ENCODE peak calls at places on chromosomes 5 and 9, in eight cellular contexts. Z is astrocyte of the cerebellum, P is endodermal cell, I is fibroblast of the aortic adventitia, K is heart right ventricle, E is mesothelial cell of epicardium, M is astrocyte of the spinal cord, F is testis. V is an unnamed sample.

GRCh38 chr9:130453487-130453886 is 8.7 kb downstream of the ASS1 start:
- DNase-seq in Z (peak; percentile 36), P (no peak), I (peak; percentile 37), K (peak; percentile 53), E (peak; percentile 72), M (peak; percentile 51), F (peak; percentile 88), V (no peak)

GRCh38 chr5:126248611-126249010 is 174.6 kb upstream of the GRAMD2B start:
- DNase-seq in Z (no peak), P (no peak), I (no peak), K (no peak), E (no peak), M (no peak), F (no peak), V (no peak)

GRCh38 chr9:124800306-124801259 is 23.6 kb downstream of the OLFML2A start:
- DNase-seq in Z (no peak), P (no peak), I (no peak), K (peak; percentile 52), E (no peak), M (no peak), F (peak; percentile 37), V (peak; percentile 58)

GRCh38 chr5:10354048-10354872 is 765 bp downstream of the MARCHF6 start:
- DNase-seq in Z (no peak), P (peak; percentile 79), I (peak; percentile 34), K (no peak), E (peak; percentile 64), M (peak; percentile 42), F (peak; percentile 54), V (peak; percentile 52)

GRCh38 chr9:136759001-136759400 is 958 bp upstream of the LCN8 start:
- DNase-seq in Z (no peak), P (no peak), I (no peak), K (no peak), E (no peak), M (no peak), F (no peak), V (no peak)

GRCh38 chr5:139677404-139678282 is 29.5 kb downstream of the CXXC5 start:
- DNase-seq in Z (no peak), P (no peak), I (no peak), K (peak; percentile 62), E (no peak), M (no peak), F (peak; percentile 71), V (no peak)

GRCh38 chr9:19184144-19184917 is 46.2 kb upstream of the DENND4C start:
- DNase-seq in Z (peak; percentile 62), P (peak; percentile 76), I (peak; percentile 95), K (peak; percentile 50), E (no peak), M (peak; percentile 95), F (peak; percentile 85), V (peak; percentile 76)

GRCh38 chr5:75681125-75681830 is 36.0 kb downstream of the POC5 start:
- DNase-seq in Z (peak; percentile 33), P (no peak), I (peak; percentile 76), K (no peak), E (no peak), M (peak; percentile 52), F (no peak), V (peak; percentile 20)

GRCh38 chr5:45225571-45226031 is 416.9 kb downstream of the MRPS30 start:
- DNase-seq in Z (no peak), P (peak; percentile 56), I (no peak), K (no peak), E (no peak), M (no peak), F (peak; percentile 30), V (no peak)

GRCh38 chr9:77908293-77908692 is 123.3 kb downstream of the GNAQ start:
- DNase-seq in Z (no peak), P (no peak), I (no peak), K (no peak), E (no peak), M (no peak), F (no peak), V (no peak)

GRCh38 chr5:172949426-172949825 is 9.8 kb upstream of the RPL26L1 start:
- DNase-seq in Z (no peak), P (no peak), I (no peak), K (no peak), E (no peak), M (no peak), F (no peak), V (no peak)

GRCh38 chr9:100011062-100011681 is 87.6 kb downstream of the ERP44 start:
- DNase-seq in Z (peak; percentile 23), P (peak; percentile 60), I (peak; percentile 59), K (no peak), E (no peak), M (peak; percentile 68), F (peak; percentile 49), V (peak; percentile 48)

GRCh38 chr9:128823903-128824406 is 5.6 kb downstream of the SPOUT1 start:
- DNase-seq in Z (no peak), P (peak; percentile 31), I (no peak), K (no peak), E (no peak), M (no peak), F (no peak), V (no peak)

GRCh38 chr9:128824911-128825310 is 4.7 kb downstream of the SPOUT1 start:
- DNase-seq in Z (no peak), P (no peak), I (no peak), K (no peak), E (no peak), M (no peak), F (no peak), V (no peak)

GRCh38 chr9:128823362-128823902 is 5.1 kb downstream of the ENDOG start:
- DNase-seq in Z (no peak), P (no peak), I (no peak), K (no peak), E (no peak), M (no peak), F (no peak), V (no peak)

GRCh38 chr9:128828267-128828666 is 1.3 kb downstream of the SPOUT1 start:
- DNase-seq in Z (no peak), P (no peak), I (no peak), K (no peak), E (no peak), M (no peak), F (no peak), V (no peak)

GRCh38 chr9:128825923-128826702 is 3.5 kb downstream of the SPOUT1 start:
- DNase-seq in Z (no peak), P (peak; percentile 75), I (no peak), K (no peak), E (no peak), M (no peak), F (no peak), V (no peak)
- TF ChIP-seq CTCF in Z (no peak), P (peak; percentile 41), I (no peak), K (no peak), E (no peak), M (no peak), F (no peak), V (no peak)

GRCh38 chr5:156451505-156451904 is 124.5 kb downstream of the SGCD start:
- DNase-seq in Z (no peak), P (no peak), I (no peak), K (no peak), E (no peak), M (no peak), F (no peak), V (no peak)
- TF ChIP-seq CTCF in Z (no peak), P (no peak), I (no peak), K (no peak), E (no peak), M (no peak), F (no peak), V (no peak)

DNA sequence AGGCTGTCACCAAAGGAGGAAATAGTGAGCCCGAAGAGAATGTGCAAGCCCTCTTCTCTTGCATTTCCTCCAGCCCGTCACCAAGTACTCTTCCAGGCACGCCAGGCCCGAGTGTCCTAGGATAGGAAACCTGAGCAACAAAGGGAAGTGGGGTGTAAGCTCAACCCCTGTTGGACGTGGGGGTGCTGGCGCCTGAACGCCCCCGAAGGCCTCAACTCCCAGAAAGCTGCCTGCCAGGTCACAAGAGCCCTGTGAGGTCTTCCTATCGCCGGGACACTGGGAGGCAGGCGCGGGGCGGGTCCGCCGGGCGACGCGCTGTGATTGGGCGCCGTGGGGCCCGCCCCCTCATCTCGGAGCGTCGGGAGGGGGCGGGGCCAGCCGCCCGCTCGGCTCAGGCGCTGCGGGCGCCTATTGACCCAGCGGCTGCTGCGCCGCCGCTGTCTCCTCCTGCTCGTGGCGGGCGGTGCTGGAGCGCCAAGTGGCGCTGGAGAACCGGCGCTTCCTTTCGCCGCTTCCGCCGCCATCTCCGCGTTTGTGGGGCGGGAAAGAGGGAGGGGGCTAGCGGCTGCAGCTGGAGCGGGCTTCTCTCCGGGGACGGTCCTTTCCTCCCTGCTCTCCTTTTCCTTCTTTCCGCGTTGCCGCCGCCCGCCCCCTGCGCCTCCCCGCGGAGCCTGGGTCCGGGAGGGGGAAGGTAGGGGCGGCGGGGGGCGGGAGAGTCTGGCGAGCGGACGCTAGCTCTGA is 558 bp upstream of the MAN2A1 start:
- DNase-seq in Z (peak; percentile 64), P (peak; percentile 94), I (peak; percentile 79), K (peak; percentile 90), E (peak; percentile 81), M (peak; percentile 92), F (peak; percentile 90), V (peak; percentile 94)
- TF ChIP-seq CTCF in Z (peak; percentile 2), P (no peak), I (peak; percentile 8), K (peak; percentile 9), E (no peak), M (no peak), F (no peak), V (no peak)

GRCh38 chr5:113252066-113252465 is 182.7 kb downstream of the TSSK1B start:
- DNase-seq in Z (no peak), P (no peak), I (no peak), K (no peak), E (no peak), M (no peak), F (no peak), V (no peak)

GRCh38 chr5:113250341-113250953 is 184.3 kb downstream of the TSSK1B start:
- DNase-seq in Z (peak; percentile 92), P (no peak), I (peak; percentile 97), K (no peak), E (no peak), M (peak; percentile 96), F (peak; percentile 53), V (no peak)

GRCh38 chr5:113246371-113246870 is 188.4 kb downstream of the TSSK1B start:
- DNase-seq in Z (no peak), P (no peak), I (peak; percentile 92), K (no peak), E (no peak), M (peak; percentile 22), F (no peak), V (no peak)

GRCh38 chr5:113245427-113246052 is 189.2 kb downstream of the TSSK1B start:
- DNase-seq in Z (no peak), P (no peak), I (peak; percentile 59), K (no peak), E (no peak), M (no peak), F (no peak), V (no peak)

GRCh38 chr5:113249216-113249615 is 185.6 kb downstream of the TSSK1B start:
- DNase-seq in Z (no peak), P (no peak), I (peak; percentile 73), K (no peak), E (no peak), M (peak; percentile 78), F (no peak), V (no peak)
- TF ChIP-seq CTCF in Z (no peak), P (no peak), I (no peak), K (no peak), E (no peak), M (no peak), F (no peak), V (no peak)

V was measured in GM20000.